ENCODE peak calls at places on chromosomes 7 and 10, in six cellular contexts. A, D, U, B, T and H are unnamed samples.

GRCh38 chr10:26556756-26557640 is 118.9 kb downstream of the APBB1IP start:
- DNase-seq in A (no peak), D (peak; percentile 17), U (no peak), B (no peak), T (no peak), H (no peak)

GRCh38 chr7:122064971-122065370 is 79.1 kb downstream of the AASS start:
- DNase-seq in A (no peak), D (no peak), U (no peak), B (no peak), T (no peak), H (no peak)

GRCh38 chr7:129298268-129298893 is 73.6 kb downstream of the AHCYL2 start:
- DNase-seq in A (no peak), D (peak; percentile 77), U (no peak), B (peak; percentile 46), T (peak; percentile 25), H (peak; percentile 51)

GRCh38 chr10:80177781-80178636 is 27.3 kb downstream of the ANXA11 start:
- DNase-seq in A (no peak), D (no peak), U (no peak), B (no peak), T (no peak), H (no peak)

GRCh38 chr10:1110674-1111119 is 54.5 kb downstream of the WDR37 start:
- DNase-seq in A (no peak), D (no peak), U (no peak), B (no peak), T (no peak), H (peak; percentile 38)

GRCh38 chr7:130758429-130759056 is 24.5 kb upstream of the KLF14 start:
- DNase-seq in A (no peak), D (no peak), U (peak; percentile 30), B (no peak), T (no peak), H (no peak)

GRCh38 chr10:47246409-47247189 is 53.4 kb upstream of the GDF10 start:
- DNase-seq in A (no peak), D (no peak), U (no peak), B (peak; percentile 3), T (no peak), H (no peak)

GRCh38 chr7:128867842-128868623 is 5.4 kb downstream of the ATP6V1F start:
- DNase-seq in A (no peak), D (no peak), U (no peak), B (peak; percentile 33), T (no peak), H (peak; percentile 61)

GRCh38 chr10:104906112-104906511 is 265.0 kb downstream of the SORCS3 start:
- DNase-seq in A (no peak), D (no peak), U (no peak), B (no peak), T (no peak), H (no peak)

GRCh38 chr7:159092701-159093121 is 52.0 kb downstream of the VIPR2 start:
- DNase-seq in A (peak; percentile 69), D (no peak), U (no peak), B (peak; percentile 4), T (no peak), H (no peak)

GRCh38 chr10:99466632-99467031 is 36.2 kb upstream of the GOT1 start:
- DNase-seq in A (no peak), D (no peak), U (no peak), B (peak; percentile 13), T (no peak), H (peak; percentile 65)

GRCh38 chr10:285216-285967 is 150.1 kb downstream of the ZMYND11 start:
- DNase-seq in A (no peak), D (no peak), U (no peak), B (no peak), T (no peak), H (no peak)

GRCh38 chr10:66782776-66783175 is 143.1 kb upstream of the LRRTM3 start:
- DNase-seq in A (no peak), D (no peak), U (no peak), B (no peak), T (no peak), H (no peak)

GRCh38 chr10:23543696-23544095 is 104.8 kb downstream of the OTUD1 start:
- DNase-seq in A (no peak), D (no peak), U (no peak), B (no peak), T (no peak), H (no peak)

GRCh38 chr7:20642171-20642570 is 26.7 kb downstream of the ABCB5 start:
- DNase-seq in A (no peak), D (no peak), U (no peak), B (no peak), T (no peak), H (no peak)

GRCh38 chr10:130817046-130817624 is 494.4 kb downstream of the TCERG1L start:
- DNase-seq in A (no peak), D (peak; percentile 20), U (no peak), B (no peak), T (no peak), H (no peak)

GRCh38 chr10:82922046-82922445 is 1047.1 kb downstream of the NRG3 start:
- DNase-seq in A (no peak), D (no peak), U (no peak), B (no peak), T (no peak), H (no peak)

GRCh38 chr10:49644035-49644345 is 30.2 kb downstream of the CHAT start:
- DNase-seq in A (peak; percentile 43), D (no peak), U (no peak), B (no peak), T (no peak), H (no peak)

GRCh38 chr10:70348228-70348850 is 34.1 kb downstream of the LRRC20 start:
- DNase-seq in A (no peak), D (peak; percentile 14), U (no peak), B (no peak), T (no peak), H (no peak)

GRCh38 chr10:43573250-43574034 is 974 bp downstream of the ZNF239 start:
- DNase-seq in A (no peak), D (peak; percentile 54), U (no peak), B (no peak), T (no peak), H (no peak)

GRCh38 chr10:70810967-70811366 is 4.8 kb upstream of the SGPL1 start:
- DNase-seq in A (no peak), D (no peak), U (no peak), B (no peak), T (no peak), H (no peak)

GRCh38 chr7:12212051-12212485 is 974 bp downstream of the TMEM106B start:
- DNase-seq in A (no peak), D (peak; percentile 14), U (no peak), B (no peak), T (no peak), H (no peak)

GRCh38 chr10:25682203-25682950 is 251.7 kb upstream of the MYO3A start:
- DNase-seq in A (no peak), D (peak; percentile 33), U (no peak), B (no peak), T (no peak), H (no peak)

GRCh38 chr7:149741629-149742028 is 31.8 kb downstream of the ZNF467 start:
- DNase-seq in A (no peak), D (no peak), U (no peak), B (no peak), T (no peak), H (no peak)

GRCh38 chr7:92925876-92926696 is 89.7 kb upstream of the CDK6 start:
- DNase-seq in A (no peak), D (no peak), U (peak; percentile 16), B (no peak), T (no peak), H (no peak)

GRCh38 chr7:99820408-99821027 is 7.3 kb upstream of the CYP3A43 start:
- DNase-seq in A (no peak), D (no peak), U (no peak), B (no peak), T (no peak), H (no peak)

GRCh38 chr10:113524120-113524519 is 28.7 kb upstream of the HABP2 start:
- DNase-seq in A (peak; percentile 18), D (no peak), U (no peak), B (no peak), T (no peak), H (no peak)

GRCh38 chr10:79380918-79381775 is 33.9 kb downstream of the PPIF start:
- DNase-seq in A (peak; percentile 76), D (no peak), U (no peak), B (peak; percentile 5), T (no peak), H (no peak)

GRCh38 chr10:70652761-70653657 is 19.3 kb upstream of the ADAMTS14 start:
- DNase-seq in A (peak; percentile 54), D (no peak), U (peak; percentile 95), B (no peak), T (peak; percentile 49), H (no peak)

GRCh38 chr7:102992820-102993531 is 80.2 kb downstream of the LRRC17 start:
- DNase-seq in A (no peak), D (no peak), U (peak; percentile 26), B (no peak), T (no peak), H (no peak)

GRCh38 chr7:111919690-111920179 is 286.5 kb downstream of the DOCK4 start:
- DNase-seq in A (no peak), D (no peak), U (no peak), B (no peak), T (no peak), H (no peak)

GRCh38 chr10:92571649-92572048 is 2.2 kb downstream of the IDE start:
- DNase-seq in A (no peak), D (no peak), U (no peak), B (no peak), T (no peak), H (no peak)
- H3K4me3 ChIP-seq in A (no peak overlapping the region), D (no peak overlapping the region), U (peak overlapping the region; percentile 36), B (no peak overlapping the region), T (peak overlapping the region; percentile 93), H (no peak overlapping the region)

GRCh38 chr7:1045038-1045726 is 836 bp downstream of the GPR146 start:
- DNase-seq in A (no peak), D (no peak), U (no peak), B (no peak), T (no peak), H (no peak)
- TF ChIP-seq CTCF in A (no peak), D (no peak), U (no peak), B (no peak), T (no peak), H (no peak)

GRCh38 chr7:29881724-29882123 is 75.4 kb downstream of the WIPF3 start:
- DNase-seq in A (no peak), D (no peak), U (no peak), B (no peak), T (no peak), H (no peak)

GRCh38 chr7:29884399-29885272 is 78.3 kb downstream of the WIPF3 start:
- DNase-seq in A (no peak), D (peak; percentile 77), U (no peak), B (peak; percentile 41), T (no peak), H (no peak)

GRCh38 chr7:29885626-29886025 is 79.3 kb downstream of the WIPF3 start:
- DNase-seq in A (no peak), D (no peak), U (no peak), B (no peak), T (no peak), H (no peak)

GRCh38 chr7:29882481-29882880 is 76.2 kb downstream of the WIPF3 start:
- DNase-seq in A (no peak), D (no peak), U (no peak), B (no peak), T (no peak), H (no peak)

GRCh38 chr7:29883462-29884398 is 77.4 kb downstream of the WIPF3 start:
- DNase-seq in A (no peak), D (peak; percentile 56), U (no peak), B (peak; percentile 23), T (no peak), H (no peak)
- H3K4me3 ChIP-seq in A (peak overlapping the region; percentile 44), D (no peak overlapping the region), U (no peak overlapping the region), B (peak overlapping the region; percentile 32), T (no peak overlapping the region), H (no peak overlapping the region)

GRCh38 chr10:88865281-88865876 is 13.7 kb upstream of the ANKRD22 start:
- DNase-seq in A (no peak), D (no peak), U (no peak), B (no peak), T (no peak), H (no peak)
- TF ChIP-seq CTCF in A (peak; percentile 12), D (no peak), U (peak; percentile 26), B (peak; percentile 34), T (no peak), H (peak; percentile 45)